ENCODE peak calls at places on chromosomes 16 and 17, in four cellular contexts. O is CD4-positive, alpha-beta T cell; C is A673; E is SK-N-SH. V is an unnamed sample.

GRCh38 chr16:30766922-30767284 is 4.8 kb downstream of the RNF40 start:
- DNase-seq in O (no peak), C (no peak), E (no peak), V (peak; percentile 34)

GRCh38 chr17:9389116-9389515 is 186.5 kb downstream of the STX8 start:
- DNase-seq in O (no peak), C (peak; percentile 27), E (no peak), V (no peak)

GRCh38 chr16:15055141-15056053 is 477 bp downstream of the NTAN1 start:
- DNase-seq in O (peak; percentile 75), C (no peak), E (no peak), V (peak; percentile 65)

GRCh38 chr16:65294708-65295107 is 172.8 kb upstream of the CDH11 start:
- DNase-seq in O (no peak), C (no peak), E (no peak), V (no peak)

GRCh38 chr16:72932050-72932449 is 115.9 kb downstream of the ZFHX3 start:
- DNase-seq in O (no peak), C (no peak), E (no peak), V (no peak)

GRCh38 chr17:13027246-13027645 is 9.4 kb upstream of the ELAC2 start:
- DNase-seq in O (no peak), C (no peak), E (no peak), V (no peak)

GRCh38 chr17:73343739-73344454 is 32.1 kb upstream of the CDC42EP4 start:
- DNase-seq in O (no peak), C (no peak), E (peak; percentile 80), V (no peak)

GRCh38 chr17:2085648-2085949 is 30.7 kb downstream of the HIC1 start:
- DNase-seq in O (no peak), C (no peak), E (no peak), V (no peak)

GRCh38 chr16:4604401-4604800 is 10.3 kb downstream of the UBALD1 start:
- DNase-seq in O (no peak), C (no peak), E (peak; percentile 35), V (no peak)

GRCh38 chr17:63332286-63332685 is 113.8 kb downstream of the CYB561 start:
- DNase-seq in O (no peak), C (no peak), E (no peak), V (no peak)

GRCh38 chr17:4599505-4600281 is 15.4 kb downstream of the SMTNL2 start:
- DNase-seq in O (no peak), C (no peak), E (peak; percentile 62), V (peak; percentile 78)

DNA sequence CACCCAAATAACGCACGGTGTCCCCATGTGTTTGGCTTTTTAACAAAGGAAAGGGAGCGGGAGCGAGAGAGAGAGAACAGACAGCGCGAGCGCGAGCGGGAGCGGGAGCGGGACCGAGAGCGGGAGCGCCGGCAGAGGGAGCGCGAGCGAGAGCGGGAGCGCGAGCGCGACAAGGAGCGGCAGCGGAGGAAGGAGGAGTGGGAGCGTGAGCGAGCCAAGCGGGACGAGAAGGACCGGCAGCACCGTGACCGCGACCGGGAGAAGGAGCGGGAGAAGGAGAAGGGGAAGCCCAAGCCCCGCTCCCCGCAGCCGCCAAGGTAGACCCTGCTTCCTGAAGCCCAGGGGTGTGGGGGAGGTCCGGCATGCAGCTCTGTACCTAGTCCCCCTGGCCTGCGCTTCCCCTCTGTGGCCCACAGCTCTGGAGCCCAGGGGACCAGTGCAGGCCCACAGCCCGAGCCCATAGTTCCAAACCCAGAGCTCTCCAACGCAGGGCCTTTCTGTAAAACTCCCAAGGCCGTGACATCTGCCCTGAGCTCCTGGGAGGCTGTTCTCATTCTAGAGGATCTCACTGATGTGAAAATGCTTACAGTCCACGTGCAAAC is 27.1 kb upstream of the IL17C start:
- DNase-seq in O (no peak), C (no peak), E (no peak), V (no peak)
- TF ChIP-seq CTCF in O (no peak), C (no peak), E (no peak), V (no peak)

DNA sequence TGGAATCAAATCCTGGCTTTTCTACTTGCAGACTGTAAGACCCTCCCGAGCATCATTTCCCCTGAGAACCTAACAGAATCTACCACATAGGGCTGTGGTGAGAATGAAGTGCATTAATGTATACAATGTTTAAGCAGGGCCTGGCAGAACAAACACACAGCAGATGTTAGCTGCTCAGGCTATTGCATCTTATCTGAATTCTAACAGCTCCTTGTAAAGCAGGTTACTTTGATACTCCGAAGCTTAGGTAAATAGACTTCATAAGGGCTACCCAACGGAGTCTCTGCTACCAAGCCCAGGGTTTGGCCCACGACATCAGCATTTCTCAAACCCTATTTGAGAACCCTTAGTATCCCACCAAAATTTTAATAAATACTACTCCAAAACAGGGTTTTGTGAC is 24.4 kb upstream of the NOS2 start:
- DNase-seq in O (no peak), C (no peak), E (no peak), V (no peak)
- H3K27me3 ChIP-seq in O (no peaks in the 10 kb centered on the region), C (no peaks in the 10 kb centered on the region), E (no peaks in the 10 kb centered on the region), V (no peaks in the 10 kb centered on the region)

GRCh38 chr16:69378036-69378435 is 7.8 kb downstream of the TERF2 start:
- DNase-seq in O (no peak), C (no peak), E (no peak), V (no peak)
- TF ChIP-seq CTCF in O (no peak), C (no peak), E (no peak), V (no peak)

GRCh38 chr16:28063611-28064061 is at the start of gene GSG1L:
- DNase-seq in O (no peak), C (peak; percentile 26), E (peak; percentile 83), V (no peak)
- H3K27me3 ChIP-seq in O (peaks cover 46% of the 10 kb centered on the region), C (peaks cover 60% of the 10 kb centered on the region), E (peaks cover 34% of the 10 kb centered on the region), V (peaks cover 25% of the 10 kb centered on the region)

DNA sequence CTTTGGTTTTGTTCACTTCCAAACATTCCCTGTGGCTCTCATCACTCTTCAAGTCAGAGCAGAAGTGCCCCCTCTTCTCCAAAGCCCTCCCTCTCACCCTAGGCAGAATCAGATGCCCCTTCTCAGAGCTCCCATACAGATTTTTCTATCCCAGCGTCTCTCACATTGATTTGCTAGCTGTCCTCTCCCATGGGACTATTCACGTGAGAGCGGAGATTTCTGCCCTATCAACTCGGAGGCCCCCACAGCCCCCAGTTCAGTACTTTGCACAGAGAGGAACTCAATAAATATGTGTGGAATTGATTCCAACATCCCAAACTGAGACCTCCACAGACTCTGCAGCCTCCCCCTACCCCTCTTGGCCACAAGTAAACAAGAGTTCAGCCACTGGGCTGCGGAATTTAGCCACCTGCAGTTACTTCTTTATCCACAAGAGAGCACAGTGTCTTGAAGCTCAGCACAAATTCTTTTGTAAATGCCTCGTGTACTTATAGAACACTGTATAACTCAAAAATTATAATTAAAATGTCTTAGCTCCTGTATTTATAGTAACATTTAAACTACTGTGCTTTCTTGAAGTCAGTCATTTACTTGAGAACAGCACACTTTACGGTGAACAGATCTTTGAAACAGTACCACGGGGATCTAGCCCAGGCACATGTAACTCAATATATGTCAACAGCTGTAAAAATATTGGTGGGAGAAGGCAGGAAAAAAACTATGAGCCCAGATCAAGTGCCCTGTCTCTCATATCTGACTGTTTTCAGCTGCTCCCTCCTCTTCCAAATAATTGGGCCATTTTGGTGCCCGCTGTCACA is 182.9 kb downstream of the C16orf78 start:
- DNase-seq in O (no peak), C (peak; percentile 66), E (no peak), V (no peak)
- TF ChIP-seq CTCF in O (no peak), C (peak; percentile 80), E (peak; percentile 62), V (peak; percentile 22)

GRCh38 chr17:50630524-50631194 is 4.0 kb upstream of the ABCC3 start:
- DNase-seq in O (peak; percentile 70), C (no peak), E (peak; percentile 89), V (peak; percentile 89)
- H3K27me3 ChIP-seq in O (peaks cover 89% of the 10 kb centered on the region), C (no peaks in the 10 kb centered on the region), E (no peaks in the 10 kb centered on the region), V (no peaks in the 10 kb centered on the region)

V was measured in left lung.